ENCODE peak calls at places on chromosomes 6 and 20, in eight cellular contexts. D, G, L, Y, N, F, B and W are unnamed samples.

GRCh38 chr6:163159110-163159509 is 255.4 kb upstream of the QKI start:
- DNase-seq in D (no peak), G (no peak), L (no peak), Y (no peak), N (no peak), F (no peak), B (no peak), W (no peak)

GRCh38 chr6:21823371-21823770 is 229.8 kb downstream of the SOX4 start:
- DNase-seq in D (no peak), G (no peak), L (no peak), Y (no peak), N (no peak), F (no peak), B (no peak), W (no peak)

GRCh38 chr6:169591616-169592015 is 110.2 kb downstream of the WDR27 start:
- DNase-seq in D (no peak), G (no peak), L (no peak), Y (no peak), N (no peak), F (no peak), B (no peak), W (no peak)

GRCh38 chr6:11093591-11094410 is at the start of gene SMIM13:
- DNase-seq in D (peak), G (peak), L (peak), Y (peak), N (peak), F (peak), B (peak), W (peak)

GRCh38 chr6:158536891-158537798 is 22.7 kb upstream of the TMEM181 start:
- DNase-seq in D (no peak), G (no peak), L (no peak), Y (peak), N (no peak), F (peak), B (no peak), W (peak)

GRCh38 chr6:117906905-117907599 is at the start of gene SLC35F1:
- DNase-seq in D (peak), G (no peak), L (no peak), Y (peak), N (peak), F (no peak), B (peak), W (peak)

GRCh38 chr6:38404900-38405556 is 234.7 kb downstream of the BTBD9 start:
- DNase-seq in D (no peak), G (no peak), L (no peak), Y (no peak), N (peak), F (no peak), B (no peak), W (no peak)

GRCh38 chr20:7601431-7601830 is 338.8 kb downstream of the HAO1 start:
- DNase-seq in D (no peak), G (no peak), L (no peak), Y (no peak), N (no peak), F (no peak), B (no peak), W (no peak)

GRCh38 chr20:43749734-43750294 is 23.0 kb upstream of the GTSF1L start:
- DNase-seq in D (peak), G (peak), L (peak), Y (peak), N (peak), F (peak), B (peak), W (peak)

GRCh38 chr20:35625584-35626385 is 10.2 kb downstream of the SPAG4 start:
- DNase-seq in D (no peak), G (no peak), L (no peak), Y (no peak), N (no peak), F (no peak), B (no peak), W (no peak)

GRCh38 chr6:75438186-75438880 is 55.3 kb downstream of the FILIP1 start:
- DNase-seq in D (no peak), G (no peak), L (no peak), Y (no peak), N (no peak), F (no peak), B (no peak), W (no peak)

DNA sequence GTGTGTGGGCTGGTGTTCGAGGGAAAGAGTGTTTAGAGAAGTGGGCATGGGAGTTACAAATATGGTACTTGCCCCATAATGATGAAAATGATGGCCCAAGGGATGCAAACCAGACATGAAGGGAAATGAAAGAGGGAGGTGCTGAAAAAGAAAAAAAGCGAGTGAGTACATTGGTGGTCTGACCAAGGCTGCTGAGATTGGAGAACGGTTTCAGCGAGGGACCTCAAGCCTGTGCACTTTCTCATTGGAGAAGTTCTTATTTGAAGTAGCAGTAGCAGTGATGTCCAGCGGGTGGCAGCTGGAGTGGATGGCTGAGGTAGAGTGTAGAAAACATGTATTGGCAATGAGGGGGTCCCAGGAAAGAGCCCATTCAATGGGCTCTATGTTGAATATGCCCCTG is 54.8 kb downstream of the TNFAIP3 start:
- DNase-seq in D (no peak), G (no peak), L (no peak), Y (no peak), N (no peak), F (no peak), B (no peak), W (no peak)
- TF ChIP-seq CTCF in D (no peak), G (no peak), L (no peak), Y (peak), N (no peak), F (no peak), B (peak), W (no peak)

DNA sequence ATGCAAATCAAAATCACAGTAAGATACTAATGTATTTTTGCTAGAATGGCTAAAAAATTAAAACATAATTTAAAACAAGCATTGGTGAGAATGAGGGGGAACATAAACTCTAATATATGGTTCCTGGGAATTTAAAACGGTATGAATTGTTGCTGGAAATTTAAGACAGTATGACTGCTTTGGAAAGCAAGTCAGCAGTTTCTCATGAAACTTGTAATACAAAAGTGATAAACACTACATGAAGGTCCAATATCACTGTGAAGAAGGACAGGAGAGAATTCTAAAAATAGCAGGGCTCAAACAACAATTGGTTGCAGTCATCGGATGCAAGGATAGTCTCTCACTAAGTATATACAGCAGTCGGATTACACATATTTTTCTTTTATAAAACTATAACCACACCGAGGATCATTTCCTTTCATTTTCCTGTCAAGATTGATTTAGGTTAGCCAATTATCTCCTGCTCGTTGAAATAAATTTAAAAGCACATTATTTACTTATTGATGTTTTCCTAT is 18.5 kb upstream of the PRSS16 start:
- DNase-seq in D (no peak), G (no peak), L (no peak), Y (no peak), N (no peak), F (no peak), B (no peak), W (no peak)
- H3K4me3 ChIP-seq in D (no peak), G (no peak), L (no peak), Y (no peak), N (peak), F (no peak), B (no peak), W (no peak)

GRCh38 chr6:107866606-107867301 is 42.6 kb upstream of the SCML4 start:
- DNase-seq in D (no peak), G (no peak), L (no peak), Y (no peak), N (peak), F (no peak), B (no peak), W (no peak)
- H3K27ac ChIP-seq in D (no peak), G (no peak), L (no peak), Y (no peak), N (no peak), F (no peak), B (no peak), W (no peak)

GRCh38 chr20:48422242-48422960 is 405.4 kb downstream of the PREX1 start:
- DNase-seq in D (no peak), G (no peak), L (no peak), Y (no peak), N (no peak), F (no peak), B (no peak), W (no peak)

GRCh38 chr20:48419173-48419572 is 408.6 kb downstream of the PREX1 start:
- DNase-seq in D (no peak), G (no peak), L (no peak), Y (no peak), N (no peak), F (no peak), B (no peak), W (no peak)

GRCh38 chr20:48416002-48416401 is 411.8 kb downstream of the PREX1 start:
- DNase-seq in D (no peak), G (no peak), L (no peak), Y (no peak), N (no peak), F (no peak), B (no peak), W (no peak)

GRCh38 chr20:48425776-48426175 is 402.0 kb downstream of the PREX1 start:
- DNase-seq in D (no peak), G (no peak), L (no peak), Y (no peak), N (no peak), F (no peak), B (no peak), W (no peak)

GRCh38 chr20:48421547-48421946 is 406.3 kb downstream of the PREX1 start:
- DNase-seq in D (no peak), G (no peak), L (no peak), Y (no peak), N (no peak), F (no peak), B (no peak), W (no peak)
- TF ChIP-seq CTCF in D (no peak), G (no peak), L (no peak), Y (no peak), N (peak), F (no peak), B (no peak), W (no peak)

GRCh38 chr6:25369450-25370086 is 90.4 kb downstream of the CARMIL1 start:
- DNase-seq in D (peak), G (no peak), L (no peak), Y (no peak), N (no peak), F (peak), B (peak), W (no peak)
- H3K4me3 ChIP-seq in D (peak), G (no peak), L (peak), Y (no peak), N (no peak), F (peak), B (no peak), W (no peak)

DNA sequence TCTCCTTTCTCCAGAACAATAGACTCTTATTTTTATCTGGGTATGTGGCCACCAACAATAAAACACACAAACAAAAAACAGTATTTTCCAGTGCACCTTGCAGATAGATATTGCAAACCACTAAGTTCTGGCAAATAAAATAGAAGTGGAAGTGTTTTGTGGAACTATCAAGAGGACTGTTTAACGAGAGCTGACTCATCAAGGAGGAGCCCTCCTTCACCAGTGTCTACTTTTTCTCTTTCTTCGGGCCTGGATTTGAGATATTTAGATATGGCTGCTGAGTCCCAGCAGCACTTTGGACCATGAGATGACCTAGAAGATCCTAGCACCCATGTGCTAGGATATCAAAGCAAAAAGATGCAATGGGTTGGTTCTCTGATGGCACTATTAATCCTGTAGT is 154.7 kb downstream of the AIG1 start:
- DNase-seq in D (no peak), G (no peak), L (no peak), Y (no peak), N (no peak), F (no peak), B (no peak), W (no peak)
- H3K27ac ChIP-seq in D (no peak), G (no peak), L (no peak), Y (no peak), N (no peak), F (no peak), B (no peak), W (no peak)

DNA sequence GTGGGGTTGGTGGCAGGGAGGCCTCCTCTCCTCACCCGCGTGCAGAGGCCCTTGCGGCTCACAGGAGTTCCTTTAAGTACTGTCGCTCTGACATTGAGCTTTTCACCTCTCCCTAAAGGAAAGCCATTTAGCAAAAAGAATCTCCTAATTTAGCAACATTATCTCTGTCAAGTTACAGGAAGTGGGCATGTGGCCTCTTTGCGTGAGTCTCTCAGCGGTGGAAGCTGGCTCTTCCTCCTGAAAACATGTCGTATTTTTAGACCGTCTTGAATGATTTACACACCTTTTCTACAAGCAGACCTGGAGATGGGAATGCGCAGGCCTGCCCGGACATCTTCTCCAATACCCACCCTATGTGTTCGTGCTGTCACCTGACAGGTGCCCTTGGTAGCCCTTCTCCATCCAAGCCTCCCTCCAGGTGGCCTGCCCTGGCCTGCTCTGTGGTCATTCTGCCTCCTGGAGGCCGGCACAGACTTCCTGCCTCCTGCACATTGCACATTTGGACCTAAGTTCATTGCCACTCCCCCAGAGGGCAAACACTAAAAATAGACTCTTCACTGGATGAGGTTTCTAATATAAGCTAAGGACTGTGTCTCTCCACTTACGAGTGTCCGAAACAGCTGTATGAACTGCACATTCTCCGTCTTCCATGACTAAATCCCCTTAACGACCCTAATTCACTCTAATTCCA is 18.5 kb upstream of the PHACTR3 start:
- DNase-seq in D (no peak), G (no peak), L (no peak), Y (peak), N (no peak), F (no peak), B (no peak), W (peak)
- TF ChIP-seq CTCF in D (no peak), G (no peak), L (no peak), Y (no peak), N (no peak), F (no peak), B (no peak), W (no peak)

GRCh38 chr6:52530351-52530750 is 46.5 kb downstream of the TRAM2 start:
- DNase-seq in D (no peak), G (no peak), L (no peak), Y (no peak), N (no peak), F (no peak), B (no peak), W (no peak)
- H3K4me3 ChIP-seq in D (no peak), G (no peak), L (no peak), Y (no peak), N (no peak), F (no peak), B (no peak), W (no peak)